ENCODE peak calls at places on chromosomes 12 and 14, in six cellular contexts. E is OCI-LY7, I is GM23248, Q is GM23338, P is neural progenitor cell, F is HCT116. T is an unnamed sample.

GRCh38 chr12:19822476-19822875 is 383.2 kb downstream of the AEBP2 start:
- DNase-seq in E (no peak), I (no peak), Q (no peak), P (no peak), F (no peak), T (no peak)

GRCh38 chr14:41201721-41202120 is 405.0 kb upstream of the LRFN5 start:
- DNase-seq in E (no peak), I (no peak), Q (no peak), P (no peak), F (no peak), T (no peak)

GRCh38 chr14:23123419-23123818 is 4.4 kb upstream of the CEBPE start:
- DNase-seq in E (no peak), I (no peak), Q (no peak), P (no peak), F (no peak), T (peak; percentile 58)

GRCh38 chr12:38384816-38385491 is 68.4 kb downstream of the ALG10B start:
- DNase-seq in E (no peak), I (no peak), Q (peak; percentile 66), P (peak; percentile 7), F (no peak), T (peak; percentile 5)

GRCh38 chr14:63192085-63192484 is 12.2 kb upstream of the RHOJ start:
- DNase-seq in E (no peak), I (peak; percentile 43), Q (no peak), P (no peak), F (no peak), T (no peak)

GRCh38 chr12:27974735-27975221 is 2.2 kb upstream of the PTHLH start:
- DNase-seq in E (no peak), I (no peak), Q (no peak), P (peak; percentile 24), F (no peak), T (no peak)

GRCh38 chr12:121400332-121401139 is 618 bp downstream of the RNF34 start:
- DNase-seq in E (peak; percentile 59), I (peak; percentile 71), Q (peak; percentile 66), P (peak; percentile 60), F (peak; percentile 22), T (peak; percentile 61)

GRCh38 chr12:131188131-131189050 is 234.7 kb downstream of the ADGRD1 start:
- DNase-seq in E (no peak), I (no peak), Q (no peak), P (no peak), F (no peak), T (no peak)

GRCh38 chr12:89679631-89680030 is 29.0 kb downstream of the ATP2B1 start:
- DNase-seq in E (no peak), I (no peak), Q (no peak), P (no peak), F (no peak), T (no peak)

GRCh38 chr14:91398707-91399106 is 18.9 kb downstream of the CCDC88C start:
- DNase-seq in E (peak; percentile 69), I (no peak), Q (no peak), P (no peak), F (no peak), T (no peak)

GRCh38 chr12:60863421-60863820 is 1267.6 kb downstream of the SLC16A7 start:
- DNase-seq in E (no peak), I (no peak), Q (no peak), P (no peak), F (no peak), T (no peak)

GRCh38 chr12:97794335-97794734 is 331.7 kb downstream of the RMST start:
- DNase-seq in E (no peak), I (no peak), Q (no peak), P (no peak), F (no peak), T (no peak)

GRCh38 chr14:24143511-24143910 is 2.1 kb upstream of the EMC9 start:
- DNase-seq in E (no peak), I (peak; percentile 87), Q (no peak), P (no peak), F (no peak), T (no peak)

GRCh38 chr14:68278568-68279436 is 459.2 kb downstream of the RAD51B start:
- DNase-seq in E (no peak), I (peak; percentile 70), Q (no peak), P (no peak), F (peak; percentile 6), T (peak; percentile 28)

GRCh38 chr12:42144174-42144423 is 575 bp downstream of the GXYLT1 start:
- DNase-seq in E (no peak), I (no peak), Q (no peak), P (no peak), F (no peak), T (no peak)

GRCh38 chr14:75811136-75811839 is 150.2 kb downstream of the TTLL5 start:
- DNase-seq in E (no peak), I (no peak), Q (no peak), P (no peak), F (no peak), T (no peak)

GRCh38 chr12:120139958-120140357 is 23.4 kb upstream of the RAB35 start:
- DNase-seq in E (no peak), I (no peak), Q (no peak), P (no peak), F (no peak), T (no peak)

GRCh38 chr12:119412811-119413794 is 78.6 kb downstream of the CCDC60 start:
- DNase-seq in E (peak; percentile 47), I (peak; percentile 58), Q (peak; percentile 91), P (peak; percentile 83), F (peak; percentile 56), T (peak; percentile 80)

GRCh38 chr12:47773858-47774580 is 981 bp downstream of the SLC48A1 start:
- DNase-seq in E (no peak), I (peak; percentile 32), Q (no peak), P (no peak), F (no peak), T (no peak)

GRCh38 chr12:57461904-57462306 is 2.3 kb downstream of the GLI1 start:
- DNase-seq in E (peak; percentile 37), I (no peak), Q (no peak), P (no peak), F (no peak), T (no peak)

GRCh38 chr12:75633789-75634188 is 122.4 kb upstream of the KRR1 start:
- DNase-seq in E (no peak), I (no peak), Q (peak; percentile 21), P (no peak), F (no peak), T (no peak)
- TF ChIP-seq EZH2phosphoT487 in E (no peak), I (no peak), Q (no peak), P (no peak), F (no peak), T (no peak)

GRCh38 chr12:124666722-124667259 is 99.4 kb upstream of the NCOR2 start:
- DNase-seq in E (no peak), I (no peak), Q (no peak), P (no peak), F (no peak), T (no peak)

GRCh38 chr12:124668602-124669001 is 101.2 kb upstream of the NCOR2 start:
- DNase-seq in E (no peak), I (peak; percentile 33), Q (no peak), P (no peak), F (no peak), T (no peak)

GRCh38 chr12:124665516-124665915 is 98.1 kb upstream of the NCOR2 start:
- DNase-seq in E (no peak), I (peak; percentile 65), Q (no peak), P (no peak), F (no peak), T (no peak)

GRCh38 chr12:124664395-124665111 is 97.1 kb upstream of the NCOR2 start:
- DNase-seq in E (no peak), I (peak; percentile 52), Q (no peak), P (no peak), F (no peak), T (no peak)

DNA sequence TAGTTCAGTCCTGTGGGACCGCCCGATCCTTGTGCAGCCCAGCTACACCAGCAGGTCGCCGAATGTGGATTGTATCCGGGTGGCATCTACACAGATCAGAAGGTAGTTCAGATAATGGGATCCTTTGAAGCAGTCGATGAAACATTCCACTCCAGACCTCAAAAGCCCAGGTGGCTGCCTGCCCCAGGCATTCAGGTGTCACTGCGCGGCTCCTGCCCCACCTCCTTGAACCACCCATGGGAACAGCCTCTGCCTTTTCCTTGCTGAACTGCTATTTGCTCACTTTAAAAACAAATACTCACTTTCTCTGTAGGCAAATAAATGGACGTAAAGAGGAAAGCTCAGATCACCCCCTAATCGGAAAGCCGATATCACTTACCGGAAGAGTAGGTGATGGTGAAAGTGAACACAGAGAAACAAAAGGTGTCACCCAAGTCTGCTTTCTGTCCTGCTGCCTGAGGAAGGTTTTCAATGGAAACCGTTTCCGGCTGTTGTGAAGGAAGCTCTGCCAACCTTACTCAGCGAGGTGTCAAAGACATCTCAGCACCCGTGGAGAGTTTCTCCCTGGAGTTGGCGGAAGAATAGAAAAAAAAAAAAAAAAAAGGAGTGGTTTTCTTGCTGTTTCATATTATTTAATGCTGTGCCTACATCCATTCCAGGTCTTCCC is 100.4 kb upstream of the NCOR2 start:
- DNase-seq in E (no peak), I (no peak), Q (no peak), P (no peak), F (no peak), T (no peak)
- TF ChIP-seq EZH2phosphoT487 in E (no peak), I (no peak), Q (no peak), P (no peak), F (no peak), T (no peak)

DNA sequence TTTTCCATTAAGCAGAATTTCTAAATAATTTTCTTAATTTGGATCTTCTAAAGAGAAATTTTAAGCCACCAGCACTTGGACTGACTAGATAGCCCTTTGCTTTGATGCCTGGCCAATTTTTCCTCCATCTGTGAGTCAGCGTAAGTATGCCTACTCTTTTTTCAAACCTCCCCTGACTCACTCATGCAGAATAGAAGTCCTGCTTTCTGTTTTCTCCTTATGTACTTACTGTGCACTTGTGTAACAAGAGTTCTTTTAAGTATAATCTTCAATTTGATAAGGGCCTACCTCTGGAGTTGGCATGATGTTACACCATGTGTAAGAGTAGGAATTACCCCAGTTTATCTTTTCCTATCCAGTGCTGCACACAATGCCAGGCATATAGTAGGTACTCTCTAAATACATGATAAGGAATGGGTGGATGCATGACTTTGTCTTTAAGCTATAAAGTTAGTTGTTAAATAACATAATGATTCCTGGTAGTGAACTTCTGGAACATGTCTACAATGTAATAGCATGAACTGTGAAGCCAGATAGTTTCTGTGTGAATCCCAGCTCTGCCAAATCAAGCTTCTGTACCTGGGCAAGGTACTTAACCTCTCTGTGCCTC is 329.6 kb downstream of the TMTC2 start:
- DNase-seq in E (no peak), I (peak; percentile 96), Q (no peak), P (no peak), F (peak; percentile 79), T (peak; percentile 65)
- TF ChIP-seq EZH2phosphoT487 in E (no peak), I (no peak), Q (no peak), P (no peak), F (no peak), T (no peak)

DNA sequence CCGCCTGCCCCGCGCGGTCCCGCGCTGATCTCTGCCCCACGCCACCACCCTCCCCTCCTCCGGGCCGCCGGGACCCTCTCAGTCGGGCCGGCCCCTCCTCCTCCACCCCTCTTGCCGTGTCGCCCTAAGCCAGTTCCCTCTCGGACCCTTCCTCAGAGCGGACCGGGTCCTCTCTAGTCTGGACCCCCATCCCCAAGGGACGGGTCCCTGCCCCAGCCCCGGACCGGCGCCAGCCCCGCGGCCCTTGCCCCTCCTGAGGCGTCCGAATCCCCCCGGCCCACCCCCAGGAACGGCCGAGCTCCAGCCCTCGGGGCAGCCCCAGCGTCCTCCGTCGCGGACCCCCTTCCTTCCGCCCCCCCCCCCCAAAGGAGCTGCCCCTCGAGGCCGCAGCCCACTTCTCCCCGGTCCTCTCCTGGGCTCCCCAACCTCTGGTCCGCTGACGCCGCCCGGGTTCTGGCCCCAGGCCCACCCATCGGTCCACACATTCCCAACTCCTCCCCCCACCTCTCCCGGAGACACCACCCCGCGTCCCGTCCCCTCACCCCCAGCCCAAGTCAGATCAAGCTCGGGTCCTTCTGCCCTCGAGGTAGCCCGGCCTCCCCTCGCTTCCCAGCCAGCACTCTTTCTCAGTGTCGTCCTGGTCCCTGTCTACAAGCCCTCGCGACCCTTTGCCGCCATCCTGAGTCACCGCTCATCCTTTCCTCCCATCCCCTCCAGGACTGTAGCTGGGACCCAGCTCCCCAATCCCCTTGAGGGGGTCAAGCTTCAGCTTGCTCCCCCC is 690 bp downstream of the PPP4R4 start:
- DNase-seq in E (no peak), I (peak; percentile 22), Q (peak; percentile 64), P (peak; percentile 72), F (no peak), T (no peak)
- TF ChIP-seq EZH2phosphoT487 in E (no peak), I (no peak), Q (no peak), P (no peak), F (no peak), T (no peak)

T was measured in hepatocyte.